ENCODE peak calls at places on chromosomes 16 and 17, in five cellular contexts. One of them, this sample, is unnamed.

GRCh38 chr16:79167893-79168292 is 432.6 kb downstream of the MAF start:
- DNase-seq in tibial artery: no peak
- DNase-seq in aorta: no peak
- DNase-seq in neuronal stem cell: no peak
- DNase-seq in SJCRH30: no peak
- DNase-seq in this sample: no peak

GRCh38 chr17:71399649-71400048 is 721.2 kb upstream of the SOX9 start:
- DNase-seq in tibial artery: no peak
- DNase-seq in aorta: no peak
- DNase-seq in neuronal stem cell: no peak
- DNase-seq in SJCRH30: no peak
- DNase-seq in this sample: no peak

GRCh38 chr17:73003487-73003886 is 89.0 kb downstream of the SLC39A11 start:
- DNase-seq in tibial artery: no peak
- DNase-seq in aorta: no peak
- DNase-seq in neuronal stem cell: no peak
- DNase-seq in SJCRH30: no peak
- DNase-seq in this sample: no peak

GRCh38 chr16:10888320-10888937 is 11.4 kb downstream of the CIITA start:
- DNase-seq in tibial artery: peak; percentile 37
- DNase-seq in aorta: peak; percentile 67
- DNase-seq in neuronal stem cell: no peak
- DNase-seq in SJCRH30: no peak
- DNase-seq in this sample: peak; percentile 73

GRCh38 chr16:84648595-84649510 is 542 bp downstream of the KLHL36 start:
- DNase-seq in tibial artery: peak; percentile 41
- DNase-seq in aorta: peak; percentile 59
- DNase-seq in neuronal stem cell: no peak
- DNase-seq in SJCRH30: no peak
- DNase-seq in this sample: peak; percentile 87

GRCh38 chr16:19765860-19766553 is 47.9 kb downstream of the IQCK start:
- DNase-seq in tibial artery: peak; percentile 70
- DNase-seq in aorta: peak; percentile 83
- DNase-seq in neuronal stem cell: no peak
- DNase-seq in SJCRH30: no peak
- DNase-seq in this sample: peak; percentile 80

GRCh38 chr16:75121949-75122568 is 5.5 kb upstream of the LDHD start:
- DNase-seq in tibial artery: no peak
- DNase-seq in aorta: no peak
- DNase-seq in neuronal stem cell: no peak
- DNase-seq in SJCRH30: no peak
- DNase-seq in this sample: no peak

GRCh38 chr17:46180895-46181279 is 12.3 kb downstream of the KANSL1 start:
- DNase-seq in tibial artery: no peak
- DNase-seq in aorta: no peak
- DNase-seq in neuronal stem cell: no peak
- DNase-seq in SJCRH30: no peak
- DNase-seq in this sample: no peak

GRCh38 chr17:44220211-44221071 is 966 bp upstream of the UBTF start:
- DNase-seq in tibial artery: peak; percentile 33
- DNase-seq in aorta: peak; percentile 67
- DNase-seq in neuronal stem cell: peak; percentile 43
- DNase-seq in SJCRH30: peak; percentile 49
- DNase-seq in this sample: peak; percentile 84

GRCh38 chr16:81719993-81720392 is 59.1 kb upstream of the PLCG2 start:
- DNase-seq in tibial artery: no peak
- DNase-seq in aorta: no peak
- DNase-seq in neuronal stem cell: no peak
- DNase-seq in SJCRH30: no peak
- DNase-seq in this sample: no peak

GRCh38 chr16:70770968-70771552 is 29.9 kb downstream of the VAC14 start:
- DNase-seq in tibial artery: peak; percentile 42
- DNase-seq in aorta: no peak
- DNase-seq in neuronal stem cell: peak; percentile 61
- DNase-seq in SJCRH30: peak; percentile 24
- DNase-seq in this sample: peak; percentile 75

DNA sequence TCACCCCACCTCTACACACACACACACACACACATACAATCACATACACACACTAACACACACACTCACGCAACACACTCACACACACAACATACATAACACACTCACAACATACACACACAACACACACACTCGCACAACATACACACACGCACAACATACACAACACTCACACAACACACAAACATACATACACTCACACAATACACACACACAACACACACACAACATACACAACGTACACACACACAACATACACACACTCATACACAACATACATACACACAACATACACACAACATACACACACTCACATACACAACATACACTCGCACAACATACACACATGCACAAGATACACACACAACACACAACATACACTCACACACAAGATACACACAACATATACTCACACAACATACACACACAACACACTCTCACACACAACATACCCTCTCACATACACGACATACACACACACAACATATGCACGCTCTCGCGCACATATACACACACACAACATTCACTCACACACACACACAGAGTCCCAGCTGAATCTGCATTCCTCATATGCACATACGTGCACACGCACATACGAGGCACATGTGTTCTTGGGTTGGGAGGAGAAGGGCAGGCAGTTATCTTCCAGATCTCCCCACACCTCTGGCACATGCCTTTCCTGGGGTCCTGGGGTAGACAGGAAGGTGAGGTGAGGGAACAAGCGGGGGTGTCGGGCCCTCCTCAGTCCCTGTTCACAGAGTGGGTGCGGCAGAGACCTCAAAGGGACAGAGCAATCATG is 1.1 kb downstream of the ASGR2 start:
- DNase-seq in tibial artery: no peak
- DNase-seq in aorta: no peak
- DNase-seq in neuronal stem cell: no peak
- DNase-seq in SJCRH30: no peak
- DNase-seq in this sample: no peak
- H3K4me1 ChIP-seq in tibial artery: no peaks in the 10 kb centered on the region
- H3K4me1 ChIP-seq in aorta: no peaks in the 10 kb centered on the region
- H3K4me1 ChIP-seq in neuronal stem cell: peaks cover 17% of the 10 kb centered on the region
- H3K4me1 ChIP-seq in SJCRH30: no peaks in the 10 kb centered on the region
- H3K4me1 ChIP-seq in this sample: no peaks in the 10 kb centered on the region

DNA sequence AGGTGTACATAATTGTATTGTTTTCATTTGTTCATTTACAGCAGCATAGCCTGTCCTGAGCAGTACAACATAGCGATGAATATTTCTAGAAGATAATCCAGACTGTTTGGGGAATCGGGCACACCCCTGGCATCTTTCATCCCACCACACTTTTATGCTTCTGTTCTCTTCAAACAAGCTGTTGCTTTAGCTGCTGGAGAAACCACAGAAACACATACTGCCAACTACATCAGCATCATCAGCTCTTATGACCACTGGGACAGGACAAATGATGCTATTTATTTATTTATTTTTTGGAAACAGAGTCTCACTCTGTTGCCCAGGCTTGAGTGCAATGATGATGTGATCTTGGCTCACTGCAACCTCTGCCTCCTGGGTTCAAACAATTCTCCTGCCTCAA is 22.6 kb upstream of the HAPSTR1 start:
- DNase-seq in tibial artery: no peak
- DNase-seq in aorta: no peak
- DNase-seq in neuronal stem cell: no peak
- DNase-seq in SJCRH30: no peak
- DNase-seq in this sample: no peak
- H3K4me1 ChIP-seq in tibial artery: no peaks in the 10 kb centered on the region
- H3K4me1 ChIP-seq in aorta: no peaks in the 10 kb centered on the region
- H3K4me1 ChIP-seq in neuronal stem cell: no peaks in the 10 kb centered on the region
- H3K4me1 ChIP-seq in SJCRH30: no peaks in the 10 kb centered on the region
- H3K4me1 ChIP-seq in this sample: no peaks in the 10 kb centered on the region

GRCh38 chr17:59853168-59853918 is 39.4 kb downstream of the TUBD1 start:
- DNase-seq in tibial artery: no peak
- DNase-seq in aorta: peak; percentile 18
- DNase-seq in neuronal stem cell: no peak
- DNase-seq in SJCRH30: peak; percentile 23
- DNase-seq in this sample: no peak
- H3K4me1 ChIP-seq in tibial artery: peaks cover 29% of the 10 kb centered on the region
- H3K4me1 ChIP-seq in aorta: peaks cover 4% of the 10 kb centered on the region
- H3K4me1 ChIP-seq in neuronal stem cell: peaks cover 9% of the 10 kb centered on the region
- H3K4me1 ChIP-seq in SJCRH30: no peaks in the 10 kb centered on the region
- H3K4me1 ChIP-seq in this sample: peaks cover 43% of the 10 kb centered on the region

GRCh38 chr16:31428638-31429247 is 583 bp upstream of the COX6A2 start:
- DNase-seq in tibial artery: no peak
- DNase-seq in aorta: no peak
- DNase-seq in neuronal stem cell: no peak
- DNase-seq in SJCRH30: no peak
- DNase-seq in this sample: no peak
- H3K4me1 ChIP-seq in tibial artery: no peaks in the 10 kb centered on the region
- H3K4me1 ChIP-seq in aorta: no peaks in the 10 kb centered on the region
- H3K4me1 ChIP-seq in neuronal stem cell: no peaks in the 10 kb centered on the region
- H3K4me1 ChIP-seq in SJCRH30: no peaks in the 10 kb centered on the region
- H3K4me1 ChIP-seq in this sample: peaks cover 4% of the 10 kb centered on the region

DNA sequence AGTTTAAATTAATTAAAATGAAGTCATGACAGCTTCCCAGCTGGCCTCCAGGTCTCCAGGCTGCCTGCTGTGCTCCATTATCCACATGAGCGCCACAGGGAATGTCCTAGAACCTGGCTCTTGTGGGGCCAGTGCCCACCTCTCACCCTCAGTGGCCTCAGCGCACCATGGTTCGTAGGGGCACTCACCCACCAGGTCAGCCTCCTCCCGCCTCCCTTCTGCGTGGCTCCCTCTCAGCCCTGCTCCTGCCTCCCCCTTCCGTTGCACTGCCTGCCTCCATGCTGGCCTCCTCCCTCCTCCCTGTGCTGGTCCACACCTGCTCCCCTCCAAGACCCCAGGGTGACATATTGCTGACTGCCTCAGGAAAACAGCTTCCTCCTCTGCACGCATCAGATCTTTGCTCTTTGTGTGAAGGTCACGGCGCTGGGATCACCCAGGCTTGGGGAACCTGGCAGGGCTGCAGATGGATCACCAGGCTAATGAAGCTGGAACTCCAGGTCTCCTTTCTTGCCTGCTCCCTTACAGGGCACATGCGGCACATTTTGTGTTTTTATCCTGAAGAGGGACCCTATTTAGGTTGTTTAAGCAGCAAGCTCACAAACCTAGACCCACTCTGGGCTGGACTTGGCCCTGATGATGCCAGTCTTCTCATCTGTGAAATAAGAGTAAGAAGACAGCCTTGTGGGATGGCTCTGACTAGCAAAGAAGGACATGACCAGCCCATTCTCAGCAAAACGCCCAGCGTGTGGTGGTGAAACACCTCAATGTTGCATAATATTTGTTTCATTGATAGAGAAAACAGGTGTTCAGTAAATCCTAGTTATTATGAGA is 47.9 kb downstream of the IRF8 start:
- DNase-seq in tibial artery: no peak
- DNase-seq in aorta: no peak
- DNase-seq in neuronal stem cell: no peak
- DNase-seq in SJCRH30: no peak
- DNase-seq in this sample: no peak
- H3K4me1 ChIP-seq in tibial artery: no peaks in the 10 kb centered on the region
- H3K4me1 ChIP-seq in aorta: no peaks in the 10 kb centered on the region
- H3K4me1 ChIP-seq in neuronal stem cell: no peaks in the 10 kb centered on the region
- H3K4me1 ChIP-seq in SJCRH30: no peaks in the 10 kb centered on the region
- H3K4me1 ChIP-seq in this sample: no peaks in the 10 kb centered on the region

GRCh38 chr16:87016636-87017035 is 300.6 kb downstream of the C16orf95 start:
- DNase-seq in tibial artery: no peak
- DNase-seq in aorta: no peak
- DNase-seq in neuronal stem cell: no peak
- DNase-seq in SJCRH30: no peak
- DNase-seq in this sample: no peak
- H3K4me1 ChIP-seq in tibial artery: no peaks in the 10 kb centered on the region
- H3K4me1 ChIP-seq in aorta: no peaks in the 10 kb centered on the region
- H3K4me1 ChIP-seq in neuronal stem cell: no peaks in the 10 kb centered on the region
- H3K4me1 ChIP-seq in SJCRH30: peaks cover 9% of the 10 kb centered on the region
- H3K4me1 ChIP-seq in this sample: no peaks in the 10 kb centered on the region

DNA sequence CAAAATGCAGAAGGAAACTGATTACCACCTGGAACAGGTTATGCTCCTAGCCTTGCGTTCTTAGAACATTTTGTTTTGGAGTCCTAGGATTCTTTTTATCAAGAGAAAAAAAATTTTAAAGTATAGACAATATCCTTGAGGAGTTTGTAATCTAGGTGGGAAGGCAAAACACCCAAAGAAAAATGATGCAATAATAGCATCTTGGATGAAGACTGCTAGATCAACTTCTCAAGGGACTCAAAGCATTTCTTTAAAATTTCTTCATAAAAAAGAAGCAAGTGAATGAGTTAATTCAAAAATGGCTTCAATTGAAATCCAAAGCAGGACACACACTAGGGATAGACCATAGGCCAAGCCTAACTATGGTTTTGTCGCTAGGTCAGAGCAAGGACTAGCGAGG is 515.8 kb upstream of the ZFHX3 start:
- DNase-seq in tibial artery: no peak
- DNase-seq in aorta: no peak
- DNase-seq in neuronal stem cell: no peak
- DNase-seq in SJCRH30: no peak
- DNase-seq in this sample: no peak
- H3K4me1 ChIP-seq in tibial artery: no peaks in the 10 kb centered on the region
- H3K4me1 ChIP-seq in aorta: no peaks in the 10 kb centered on the region
- H3K4me1 ChIP-seq in neuronal stem cell: peaks cover under 1% of the 10 kb centered on the region
- H3K4me1 ChIP-seq in SJCRH30: no peaks in the 10 kb centered on the region
- H3K4me1 ChIP-seq in this sample: no peaks in the 10 kb centered on the region

DNA sequence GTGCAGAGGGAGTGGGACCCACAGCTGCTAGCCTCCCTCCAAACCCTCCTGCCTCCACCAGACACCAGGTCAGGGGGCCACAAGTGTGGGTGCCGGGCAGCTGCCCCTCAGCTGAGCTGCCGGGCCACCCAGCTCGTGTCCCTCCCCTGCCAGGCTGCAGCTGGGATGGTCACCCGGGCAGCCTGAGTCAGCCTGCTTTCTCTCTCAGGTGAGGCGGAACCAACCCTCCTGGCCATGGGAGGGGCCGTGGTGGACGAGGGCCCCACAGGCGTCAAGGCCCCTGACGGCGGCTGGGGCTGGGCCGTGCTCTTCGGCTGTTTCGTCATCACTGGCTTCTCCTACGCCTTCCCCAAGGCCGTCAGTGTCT is 6.9 kb downstream of the SLC16A3 start:
- DNase-seq in tibial artery: no peak
- DNase-seq in aorta: no peak
- DNase-seq in neuronal stem cell: no peak
- DNase-seq in SJCRH30: peak; percentile 82
- DNase-seq in this sample: peak; percentile 76
- H3K4me1 ChIP-seq in tibial artery: peaks cover 65% of the 10 kb centered on the region
- H3K4me1 ChIP-seq in aorta: no peaks in the 10 kb centered on the region
- H3K4me1 ChIP-seq in neuronal stem cell: peaks cover 15% of the 10 kb centered on the region
- H3K4me1 ChIP-seq in SJCRH30: peaks cover 37% of the 10 kb centered on the region
- H3K4me1 ChIP-seq in this sample: peaks cover 60% of the 10 kb centered on the region

This sample was measured in upper lobe of right lung.